ENCODE peak calls at places on chromosome 16, in seven cellular contexts. C is NCI-H510A treated with DMSO at 0.1 percent for 48 hours; H is body of pancreas; W is activated T-helper 1 cell treated with anti-CD3 and anti-CD28 coated beads, Interleukin-2, amount 50 U/mL, for 16 hours; U is hypothalamus; P is left lung; T is activated CD4-positive, alpha-beta T cell treated with anti-CD3 and anti-CD28 coated beads for 24 hours. Q is an unnamed sample.

GRCh38 chr16:48612621-48613020 is 2.6 kb upstream of the N4BP1 start:
- DNase-seq in T (no peak), H (no peak), W (no peak), C (no peak), P (no peak), U (no peak), Q (no peak)

GRCh38 chr16:2752850-2753522 is 548 bp downstream of the SRRM2 start:
- DNase-seq in P (no peak), U (peak), T (peak), W (no peak), H (peak), C (peak), Q (peak)

GRCh38 chr16:9155876-9156275 is 64.4 kb downstream of the HAPSTR1 start:
- DNase-seq in H (no peak), T (no peak), C (no peak), P (no peak), U (no peak), W (no peak), Q (no peak)

GRCh38 chr16:31130899-31131298 is 4.6 kb downstream of the PRSS8 start:
- DNase-seq in U (no peak), W (no peak), C (peak), T (no peak), P (peak), H (peak), Q (peak)

GRCh38 chr16:85173077-85173980 is 61.1 kb upstream of the CIBAR2 start:
- DNase-seq in W (no peak), H (no peak), U (no peak), T (no peak), C (no peak), P (no peak), Q (no peak)

GRCh38 chr16:83351846-83352245 is 455.9 kb upstream of the HSBP1 start:
- DNase-seq in H (no peak), C (no peak), P (no peak), T (no peak), U (no peak), W (no peak), Q (no peak)

GRCh38 chr16:1983053-1983543 is 895 bp upstream of the GFER start:
- DNase-seq in T (no peak), U (no peak), W (no peak), C (no peak), P (no peak), H (no peak), Q (no peak)

GRCh38 chr16:73183678-73184092 is 135.8 kb upstream of the ZFHX3 start:
- DNase-seq in W (no peak), H (no peak), C (no peak), U (no peak), T (no peak), P (no peak), Q (no peak)

GRCh38 chr16:27984121-27984520 is 79.4 kb downstream of the GSG1L start:
- DNase-seq in W (no peak), C (no peak), T (no peak), H (no peak), P (no peak), U (no peak), Q (no peak)

GRCh38 chr16:22681881-22682291 is 132.1 kb upstream of the HS3ST2 start:
- DNase-seq in W (no peak), P (no peak), C (no peak), H (no peak), T (no peak), U (no peak), Q (no peak)

GRCh38 chr16:56632160-56632847 is at the start of gene MT1M:
- DNase-seq in U (peak), P (peak), C (peak), T (no peak), H (peak), W (no peak), Q (no peak)

GRCh38 chr16:11613381-11614303 is 26.9 kb upstream of the LITAF start:
- DNase-seq in U (no peak), P (peak), W (no peak), H (no peak), T (no peak), C (no peak), Q (peak)

GRCh38 chr16:57343131-57343731 is 15.4 kb upstream of the CCL22 start:
- DNase-seq in H (no peak), W (no peak), T (no peak), C (no peak), U (no peak), P (no peak), Q (no peak)

GRCh38 chr16:30567991-30568638 is 3.4 kb downstream of the ZNF688 start:
- DNase-seq in T (no peak), C (peak), W (no peak), U (no peak), P (peak), H (no peak), Q (no peak)

GRCh38 chr16:66199189-66199588 is 167.3 kb upstream of the CDH5 start:
- DNase-seq in T (no peak), U (no peak), P (no peak), C (no peak), H (no peak), W (no peak), Q (no peak)

GRCh38 chr16:70693231-70693671 is 7.4 kb upstream of the MTSS2 start:
- DNase-seq in C (no peak), H (no peak), P (peak), W (no peak), U (no peak), T (no peak), Q (no peak)

GRCh38 chr16:86942469-86943175 is 364.3 kb downstream of the FOXL1 start:
- DNase-seq in T (no peak), W (no peak), H (no peak), C (no peak), P (no peak), U (no peak), Q (no peak)

GRCh38 chr16:66891360-66891759 is 11.0 kb downstream of the PDP2 start:
- DNase-seq in H (no peak), U (no peak), W (no peak), C (no peak), P (no peak), T (no peak), Q (no peak)

GRCh38 chr16:85923153-85924021 is 24.4 kb downstream of the IRF8 start:
- DNase-seq in W (no peak), T (no peak), C (no peak), H (no peak), P (no peak), U (no peak), Q (no peak)

GRCh38 chr16:88701541-88702363 is 4.5 kb downstream of the RNF166 start:
- DNase-seq in H (no peak), U (no peak), P (no peak), W (no peak), T (no peak), C (no peak), Q (no peak)

GRCh38 chr16:70467608-70468007 is 13.2 kb downstream of the FCSK start:
- DNase-seq in U (no peak), C (no peak), P (no peak), T (no peak), H (no peak), W (no peak), Q (no peak)

GRCh38 chr16:68781784-68782183 is 44.7 kb downstream of the CDH1 start:
- DNase-seq in C (no peak), U (no peak), P (no peak), W (no peak), H (no peak), T (no peak), Q (no peak)

GRCh38 chr16:84138500-84138823 is 6.5 kb downstream of the HSDL1 start:
- DNase-seq in C (no peak), W (no peak), U (no peak), T (no peak), P (no peak), H (no peak), Q (no peak)

GRCh38 chr16:48101069-48101674 is 54.6 kb downstream of the ABCC12 start:
- DNase-seq in W (no peak), U (no peak), P (no peak), T (no peak), H (peak), C (no peak), Q (no peak)